ENCODE peak calls at places on chromosomes 1 and 21, in four cellular contexts. V, I, H and C are unnamed samples.

GRCh38 chr1:175725684-175726083 is 17.7 kb downstream of the TNR start:
- DNase-seq in I (no peak), H (peak), V (peak), C (peak)

GRCh38 chr1:107141491-107142369 is 891 bp downstream of the NTNG1 start:
- DNase-seq in H (peak), I (peak), V (peak), C (peak)

GRCh38 chr21:32333953-32334673 is 35.5 kb downstream of the MRAP start:
- DNase-seq in I (no peak), H (no peak), V (peak), C (no peak)

GRCh38 chr1:68231627-68232303 is 558 bp downstream of the WLS start:
- DNase-seq in V (peak), H (peak), I (peak), C (no peak)

GRCh38 chr21:34553199-34553952 is 41.4 kb upstream of the KCNE1 start:
- DNase-seq in I (no peak), H (peak), V (peak), C (peak)

GRCh38 chr1:155645648-155646047 is 35.6 kb downstream of the MSTO1 start:
- DNase-seq in I (no peak), V (no peak), H (peak), C (no peak)

GRCh38 chr1:173330149-173330951 is 123.2 kb upstream of the TNFSF4 start:
- DNase-seq in V (no peak), H (peak), I (no peak), C (peak)

GRCh38 chr1:87956072-87956471 is 627.4 kb downstream of the LMO4 start:
- DNase-seq in H (peak), V (no peak), I (peak), C (peak)

GRCh38 chr21:42312626-42313104 is 2.5 kb downstream of the TFF3 start:
- DNase-seq in H (no peak), V (no peak), I (no peak), C (no peak)

GRCh38 chr1:2494323-2494693 is 18.2 kb downstream of the PLCH2 start:
- DNase-seq in H (peak), I (no peak), V (no peak), C (peak)

GRCh38 chr1:150061632-150062101 is 5.9 kb upstream of the VPS45 start:
- DNase-seq in V (no peak), I (no peak), H (peak), C (no peak)

GRCh38 chr1:245046764-245047163 is 108.0 kb upstream of the KIF26B start:
- DNase-seq in H (no peak), V (peak), I (no peak), C (no peak)

GRCh38 chr1:227234998-227235405 is 83.3 kb downstream of the CDC42BPA start:
- DNase-seq in V (peak), H (peak), I (peak), C (peak)

GRCh38 chr1:2132222-2133038 is 62.1 kb downstream of the FAAP20 start:
- DNase-seq in I (peak), V (peak), H (peak), C (no peak)

GRCh38 chr21:29297483-29298347 is 1.0 kb upstream of the BACH1 start:
- DNase-seq in H (no peak), V (no peak), I (no peak), C (no peak)

GRCh38 chr1:26218906-26219494 is 15.0 kb upstream of the CEP85 start:
- DNase-seq in H (no peak), V (no peak), I (no peak), C (no peak)

GRCh38 chr1:227895828-227896685 is 51.7 kb downstream of the WNT9A start:
- DNase-seq in H (no peak), V (peak), I (no peak), C (no peak)

GRCh38 chr1:176897350-176898236 is 266.9 kb downstream of the ASTN1 start:
- DNase-seq in H (peak), I (peak), V (peak), C (peak)

DNA sequence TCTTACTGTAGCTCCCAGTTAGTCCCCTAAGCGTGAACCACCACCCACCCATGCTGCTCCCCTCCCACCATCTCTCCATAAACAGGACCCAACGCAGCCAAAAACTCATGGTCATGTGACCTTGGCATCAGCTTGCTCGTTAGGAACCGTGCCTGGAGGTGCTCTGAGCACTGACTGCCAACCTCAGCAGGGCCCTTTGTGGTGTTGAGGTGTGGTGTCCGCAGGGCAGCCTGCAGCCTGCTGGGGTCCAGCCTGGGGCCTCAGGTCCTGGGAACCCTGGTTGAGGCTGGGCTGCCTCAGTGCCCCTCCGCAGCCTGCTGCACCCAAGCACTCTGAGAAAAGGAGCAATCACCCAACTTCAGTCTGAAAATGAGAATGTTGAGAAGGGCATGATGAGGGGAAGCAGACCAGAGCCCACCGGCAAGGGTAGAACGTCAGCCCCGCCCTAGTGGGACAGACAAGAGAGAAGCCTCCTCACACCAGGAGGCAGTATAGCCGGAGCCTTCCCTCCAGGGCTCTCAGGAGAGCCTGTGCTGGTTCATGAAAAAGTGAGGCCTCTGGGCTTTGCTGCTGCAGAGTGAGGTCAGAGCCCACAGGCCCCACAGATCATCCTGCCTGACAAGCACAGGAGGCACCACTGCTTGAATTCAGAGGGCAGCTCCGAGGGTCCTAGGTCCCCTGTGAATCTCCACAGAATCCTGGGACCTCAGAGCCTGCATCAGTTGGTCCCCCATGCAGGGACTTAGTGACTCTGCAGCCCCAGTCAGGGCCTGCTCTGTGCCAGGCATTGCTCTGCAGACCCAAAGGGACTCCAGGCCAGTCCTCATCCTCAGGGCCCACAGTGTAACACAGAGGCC is 4.9 kb upstream of the COL6A2 start:
- DNase-seq in H (no peak), V (peak), I (no peak), C (no peak)
- H3K4me3 ChIP-seq in H (no peak), V (no peak), I (no peak), C (no peak)

GRCh38 chr1:91148641-91149069 is 126.8 kb upstream of the ZNF644 start:
- DNase-seq in H (no peak), V (no peak), I (no peak), C (no peak)
- TF ChIP-seq CTCF in H (no peak), V (peak), I (no peak), C (no peak)

GRCh38 chr1:9344426-9345200 is 51.9 kb downstream of the SPSB1 start:
- DNase-seq in H (no peak), I (no peak), V (no peak), C (no peak)
- H3K4me3 ChIP-seq in H (no peak), I (no peak), V (no peak), C (no peak)

DNA sequence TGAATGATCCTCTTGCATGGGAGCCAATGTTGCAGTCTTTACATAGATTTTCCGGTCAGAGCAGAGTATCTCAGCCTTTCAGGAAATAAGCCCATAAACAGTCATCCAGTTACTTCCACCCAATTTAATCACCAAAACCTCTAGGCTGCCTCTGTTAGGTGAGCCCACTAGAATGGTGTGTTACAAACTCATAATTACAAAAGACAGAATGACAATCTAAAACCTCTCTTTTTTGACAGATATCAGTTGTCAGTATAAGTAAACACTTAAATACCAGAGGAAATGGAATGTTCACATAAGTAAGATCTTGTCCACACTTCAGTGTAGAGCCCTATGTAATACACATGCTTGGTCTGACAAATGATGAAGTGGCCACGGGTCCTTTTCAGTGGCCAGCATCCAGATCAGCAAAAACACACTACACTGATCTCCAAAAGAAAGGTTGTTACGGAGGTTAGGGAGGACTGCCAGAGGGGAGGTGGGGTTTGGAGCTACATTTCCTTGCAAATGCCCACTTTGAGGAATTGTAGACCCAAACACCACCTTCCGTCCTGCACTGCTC is 71.3 kb upstream of the FBXO28 start:
- DNase-seq in I (no peak), H (no peak), V (no peak), C (no peak)
- TF ChIP-seq CTCF in I (no peak), H (no peak), V (no peak), C (no peak)

GRCh38 chr1:78231477-78231876 is 185.7 kb downstream of the GIPC2 start:
- DNase-seq in H (no peak), I (no peak), V (no peak), C (no peak)
- H3K4me3 ChIP-seq in H (no peak), I (no peak), V (no peak), C (no peak)

GRCh38 chr1:241482761-241483250 is 36.7 kb downstream of the FH start:
- DNase-seq in H (peak), V (no peak), I (no peak), C (no peak)

GRCh38 chr1:241488739-241489138 is 30.8 kb downstream of the FH start:
- DNase-seq in I (no peak), V (no peak), H (no peak), C (no peak)

GRCh38 chr1:241485145-241485544 is 34.4 kb downstream of the FH start:
- DNase-seq in H (no peak), V (no peak), I (no peak), C (no peak)

GRCh38 chr1:241485554-241485992 is 34.0 kb downstream of the FH start:
- DNase-seq in I (peak), H (peak), V (peak), C (no peak)
- TF ChIP-seq CTCF in I (peak), H (peak), V (peak), C (peak)

GRCh38 chr1:158248122-158248521 is 6.1 kb upstream of the CD1A start:
- DNase-seq in V (no peak), H (no peak), I (no peak), C (no peak)
- H3K4me3 ChIP-seq in V (no peak), H (no peak), I (no peak), C (no peak)

DNA sequence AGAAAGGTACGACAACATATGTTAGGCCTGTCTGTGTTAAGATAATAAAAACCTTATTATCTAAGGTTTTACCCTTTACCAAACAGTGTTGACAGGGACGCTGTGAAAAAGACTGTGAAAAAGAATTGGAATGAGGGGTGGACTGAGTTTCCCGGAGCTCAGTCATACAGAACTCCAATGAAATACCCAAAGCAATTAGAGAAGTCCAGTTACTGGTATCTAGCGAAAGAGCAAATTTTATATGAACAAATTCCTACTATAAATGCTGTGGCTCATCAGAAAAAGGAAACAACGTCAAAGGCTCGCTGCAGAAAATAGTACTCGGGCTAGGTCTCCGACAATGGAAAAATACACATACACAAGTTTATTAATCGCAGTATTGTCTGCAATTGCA is 708 bp upstream of the RBBP5 start:
- DNase-seq in H (no peak), I (no peak), V (no peak), C (no peak)
- TF ChIP-seq CTCF in H (no peak), I (no peak), V (peak), C (no peak)

DNA sequence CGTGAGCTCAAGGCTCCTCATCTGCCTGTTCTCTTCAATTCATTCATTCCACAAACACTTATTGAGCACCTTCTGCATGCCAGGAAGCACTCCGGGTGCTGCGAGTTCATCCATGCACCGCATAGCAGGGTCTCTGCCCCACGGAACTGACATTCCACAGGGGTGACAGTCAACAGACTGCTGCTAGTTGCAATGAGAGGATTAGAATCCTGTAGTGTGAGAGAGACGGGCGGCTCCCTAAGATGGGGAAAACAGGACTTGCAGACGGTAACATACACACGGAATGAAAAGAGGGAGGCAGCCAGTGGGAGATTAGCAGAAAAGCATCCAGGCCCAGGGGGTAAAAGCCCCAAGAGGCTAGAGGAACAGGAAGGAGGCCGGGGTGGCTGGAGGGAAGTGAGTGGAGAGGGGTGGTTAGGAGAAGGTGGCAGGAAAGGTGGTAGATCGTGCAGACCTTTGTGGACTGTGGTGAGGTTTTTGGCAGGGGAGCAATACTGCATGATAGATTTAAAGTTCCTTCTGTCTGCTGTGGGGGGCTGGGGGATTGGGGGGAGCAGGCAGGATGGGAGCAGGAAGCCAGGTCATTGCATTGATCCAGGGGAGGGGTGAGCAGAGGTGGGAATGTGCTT is 6.6 kb downstream of the TNFRSF8 start:
- DNase-seq in H (no peak), I (no peak), V (no peak), C (no peak)
- H3K4me3 ChIP-seq in H (no peak), I (no peak), V (no peak), C (no peak)